ENCODE peak calls at places on chromosomes 16 and 17, in five cellular contexts. L is sigmoid colon, R is spleen, Y is Caco-2, K is K562. D is an unnamed sample.

GRCh38 chr17:72984925-72985322 is 107.6 kb downstream of the SLC39A11 start:
- DNase-seq in L (no peak), R (no peak), Y (no peak), K (no peak), D (no peak)

GRCh38 chr16:2235695-2236361 is 416 bp upstream of the DNASE1L2 start:
- DNase-seq in L (no peak), R (peak), Y (no peak), K (no peak), D (no peak)

GRCh38 chr16:86019446-86020047 is 120.6 kb downstream of the IRF8 start:
- DNase-seq in L (peak), R (no peak), Y (peak), K (peak), D (no peak)

GRCh38 chr17:1865252-1866037 is 35.6 kb downstream of the RPA1 start:
- DNase-seq in L (no peak), R (peak), Y (no peak), K (peak), D (peak)

GRCh38 chr17:63126607-63127006 is 160.6 kb downstream of the TANC2 start:
- DNase-seq in L (no peak), R (no peak), Y (no peak), K (no peak), D (no peak)

GRCh38 chr17:48181653-48182052 is 74.1 kb downstream of the SNX11 start:
- DNase-seq in L (no peak), R (no peak), Y (peak), K (no peak), D (peak)

GRCh38 chr17:73232587-73233373 is 28.9 kb downstream of the CPSF4L start:
- DNase-seq in L (peak), R (peak), Y (peak), K (no peak), D (peak)

GRCh38 chr17:69733171-69734014 is 318.9 kb downstream of the MAP2K6 start:
- DNase-seq in L (no peak), R (no peak), Y (no peak), K (no peak), D (peak)

GRCh38 chr17:17364338-17364667 is 61.1 kb downstream of the NT5M start:
- DNase-seq in L (peak), R (no peak), Y (no peak), K (no peak), D (no peak)

GRCh38 chr17:64063766-64064224 is 43.4 kb upstream of the ICAM2 start:
- DNase-seq in L (peak), R (peak), Y (peak), K (peak), D (no peak)

GRCh38 chr17:63946440-63947363 is 14.6 kb upstream of the CD79B start:
- DNase-seq in L (no peak), R (peak), Y (peak), K (peak), D (peak)

GRCh38 chr17:76076765-76077581 is 2.0 kb upstream of the ZACN start:
- DNase-seq in L (no peak), R (peak), Y (no peak), K (no peak), D (no peak)

GRCh38 chr17:17590883-17591407 is 563 bp downstream of the PEMT start:
- DNase-seq in L (no peak), R (peak), Y (no peak), K (peak), D (no peak)

GRCh38 chr16:54812229-54812628 is 118.4 kb upstream of the IRX5 start:
- DNase-seq in L (no peak), R (no peak), Y (no peak), K (no peak), D (peak)

GRCh38 chr17:3697157-3697515 is 1.2 kb upstream of the P2RX5 start:
- DNase-seq in L (no peak), R (no peak), Y (no peak), K (no peak), D (no peak)

GRCh38 chr16:67053767-67054334 is 24.9 kb downstream of the CBFB start:
- DNase-seq in L (no peak), R (no peak), Y (no peak), K (no peak), D (no peak)

GRCh38 chr16:67052399-67052798 is 23.4 kb downstream of the CBFB start:
- DNase-seq in L (no peak), R (no peak), Y (no peak), K (no peak), D (no peak)

DNA sequence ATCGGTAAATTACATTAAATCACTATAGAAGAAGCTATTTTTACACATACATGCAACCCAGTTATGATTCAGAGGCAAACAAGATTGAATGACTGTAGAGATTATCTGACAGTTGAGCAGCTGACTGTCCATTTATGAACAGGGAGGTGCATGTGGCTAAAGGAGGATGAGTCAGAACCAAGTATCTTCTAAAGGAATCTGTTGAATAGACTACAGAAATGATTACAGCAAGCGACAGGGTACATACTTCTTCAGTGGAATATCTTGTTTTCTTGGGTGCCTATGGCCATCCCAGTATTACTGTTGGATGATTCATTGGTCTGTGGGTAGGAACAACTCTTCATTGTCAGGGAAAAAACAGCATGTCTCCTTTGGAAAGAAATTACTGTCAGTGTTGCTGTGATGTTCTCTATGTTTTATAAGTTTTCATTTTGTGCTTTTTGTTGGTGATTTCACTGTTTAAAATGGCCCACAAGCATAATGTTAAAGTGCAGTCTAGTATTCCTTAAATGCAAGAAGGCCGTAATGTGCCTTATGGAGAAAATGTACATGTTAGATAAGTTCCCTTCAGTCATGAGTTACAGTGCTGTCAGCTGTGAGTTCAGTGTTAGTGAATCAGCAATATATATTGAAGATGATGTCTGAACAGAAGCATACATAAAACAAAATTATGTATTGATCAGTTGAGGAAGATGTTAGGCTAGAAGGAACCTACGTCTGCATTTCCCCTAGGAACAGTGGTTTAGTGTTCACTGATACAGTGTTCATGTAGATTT is 27.0 kb downstream of the CBFB start:
- DNase-seq in L (no peak), R (no peak), Y (no peak), K (no peak), D (peak)
- H3K4me3 ChIP-seq in L (no peak), R (no peak), Y (no peak), K (no peak), D (no peak)

DNA sequence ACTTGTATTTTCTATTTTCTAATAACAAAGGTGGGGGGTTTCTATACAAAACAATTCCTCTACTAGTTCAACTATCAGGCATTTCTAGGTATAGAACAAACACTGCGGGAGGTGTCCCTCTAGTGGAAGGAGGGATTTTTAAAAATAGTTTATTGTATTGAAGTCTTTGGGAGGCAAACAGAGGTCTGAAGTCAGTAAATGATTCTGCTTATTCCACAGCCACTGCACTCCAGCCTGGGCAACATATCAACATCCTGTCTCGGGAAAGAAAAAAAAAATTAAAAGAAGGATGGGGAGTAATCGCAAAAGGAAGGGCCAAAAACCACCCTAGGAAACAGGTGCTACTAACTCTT is 648 bp upstream of the ERCC4 start:
- DNase-seq in L (no peak), R (no peak), Y (no peak), K (peak), D (peak)
- TF ChIP-seq CTCF in L (no peak), R (no peak), Y (peak), K (peak), D (peak)

GRCh38 chr17:40447148-40447644 is 3.9 kb downstream of the IGFBP4 start:
- DNase-seq in L (peak), R (no peak), Y (no peak), K (no peak), D (peak)
- H3K4me3 ChIP-seq in L (peak), R (peak), Y (no peak), K (no peak), D (peak)

GRCh38 chr16:89275837-89276720 is 58.6 kb downstream of the ZNF778 start:
- DNase-seq in L (no peak), R (no peak), Y (no peak), K (no peak), D (no peak)
- TF ChIP-seq CTCF in L (no peak), R (no peak), Y (no peak), K (no peak), D (no peak)